ENCODE peak calls at places on chromosomes 5 and 9, in six cellular contexts. U is stimulated activated CD8-positive, alpha-beta memory T cell treated with anti-CD3 and anti-CD28 coated beads, Interleukin-12 subunit alpha, Interleukin-12 subunit beta, amount 100 ng/mL, for 1 hour; S is caudate nucleus; A is HFFc6; B is substantia nigra; H is NCI-H2227 treated with DMSO at 0.1 percent for 48 hours. Y is an unnamed sample.

GRCh38 chr9:137444106-137444790 is 3.1 kb upstream of the ENTPD8 start:
- DNase-seq in A (no peak), U (no peak), H (no peak), B (no peak), S (no peak), Y (no peak)

GRCh38 chr5:31854625-31855526 is 215.9 kb downstream of the PDZD2 start:
- DNase-seq in B (peak; percentile 68), A (no peak), H (no peak), U (no peak), S (peak; percentile 51), Y (peak; percentile 59)

GRCh38 chr5:123916331-123917121 is 404.5 kb downstream of the CSNK1G3 start:
- DNase-seq in U (no peak), A (peak; percentile 85), S (no peak), B (no peak), H (peak; percentile 6), Y (no peak)

GRCh38 chr9:135009711-135010362 is 77.6 kb upstream of the OLFM1 start:
- DNase-seq in H (no peak), B (no peak), S (no peak), U (no peak), A (no peak), Y (no peak)

GRCh38 chr5:53877243-53877642 is 316.8 kb downstream of the NDUFS4 start:
- DNase-seq in S (no peak), H (no peak), B (no peak), U (no peak), A (peak; percentile 80), Y (no peak)

GRCh38 chr5:151947924-151948323 is 23.3 kb upstream of the GLRA1 start:
- DNase-seq in S (no peak), H (no peak), B (no peak), U (no peak), A (no peak), Y (no peak)

GRCh38 chr5:112555691-112556090 is 136.6 kb upstream of the EPB41L4A start:
- DNase-seq in U (no peak), S (no peak), A (peak; percentile 71), H (no peak), B (no peak), Y (no peak)

GRCh38 chr9:114193090-114193489 is 37.8 kb downstream of the COL27A1 start:
- DNase-seq in H (no peak), S (no peak), A (no peak), U (no peak), B (no peak), Y (no peak)

GRCh38 chr5:59266410-59266809 is 627.1 kb downstream of the PDE4D start:
- DNase-seq in S (no peak), H (no peak), B (no peak), A (no peak), U (no peak), Y (no peak)

GRCh38 chr5:132627470-132627869 is 30.5 kb upstream of the IL13 start:
- DNase-seq in H (no peak), A (no peak), U (no peak), B (no peak), S (no peak), Y (no peak)

GRCh38 chr5:122163151-122164069 is 34.1 kb downstream of the ZNF474 start:
- DNase-seq in S (no peak), H (no peak), B (no peak), A (peak; percentile 87), U (no peak), Y (no peak)

GRCh38 chr9:115306860-115307259 is 188.9 kb upstream of the TNC start:
- DNase-seq in U (no peak), A (no peak), S (no peak), H (no peak), B (no peak), Y (no peak)

GRCh38 chr5:154863291-154864080 is 5.1 kb downstream of the CNOT8 start:
- DNase-seq in A (no peak), B (no peak), U (no peak), H (no peak), S (no peak), Y (no peak)

GRCh38 chr5:15752886-15753285 is 252.9 kb downstream of the FBXL7 start:
- DNase-seq in U (no peak), A (no peak), S (no peak), B (peak; percentile 6), H (no peak), Y (peak; percentile 84)

GRCh38 chr5:39217365-39218281 is 1.7 kb downstream of the FYB1 start:
- DNase-seq in S (no peak), H (peak; percentile 40), U (peak; percentile 70), B (peak; percentile 39), A (peak; percentile 74), Y (peak; percentile 72)

GRCh38 chr5:126335871-126336270 is 87.3 kb upstream of the GRAMD2B start:
- DNase-seq in H (no peak), A (no peak), B (no peak), U (no peak), S (no peak), Y (peak; percentile 20)

GRCh38 chr5:10229306-10230048 is 20.2 kb downstream of the ATPSCKMT start:
- DNase-seq in S (no peak), B (no peak), H (no peak), U (no peak), A (peak; percentile 78), Y (no peak)

GRCh38 chr5:77518304-77518703 is 26.2 kb upstream of the WDR41 start:
- DNase-seq in B (no peak), U (no peak), A (no peak), H (peak; percentile 0), S (no peak), Y (peak; percentile 44)

GRCh38 chr5:78594946-78595921 is 53.3 kb downstream of the LHFPL2 start:
- DNase-seq in U (no peak), A (peak; percentile 98), H (no peak), S (no peak), B (no peak), Y (no peak)

GRCh38 chr9:14080940-14081621 is 232.9 kb downstream of the NFIB start:
- DNase-seq in H (no peak), S (no peak), A (no peak), U (no peak), B (no peak), Y (no peak)

GRCh38 chr9:111034573-111035539 is 3.4 kb downstream of the LPAR1 start:
- DNase-seq in A (no peak), U (no peak), H (no peak), S (no peak), B (no peak), Y (no peak)

GRCh38 chr5:87340716-87341115 is 72.0 kb downstream of the CCNH start:
- DNase-seq in S (no peak), B (no peak), H (no peak), A (no peak), U (no peak), Y (no peak)

GRCh38 chr5:179765400-179765799 is 28.4 kb upstream of the LTC4S start:
- DNase-seq in U (no peak), S (no peak), H (no peak), B (no peak), A (peak; percentile 83), Y (no peak)

GRCh38 chr5:99646011-99646647 is 717.3 kb upstream of the CHD1 start:
- DNase-seq in A (no peak), U (no peak), B (no peak), H (no peak), S (no peak), Y (no peak)

GRCh38 chr5:3741372-3741770 is 145.7 kb downstream of the IRX1 start:
- DNase-seq in B (no peak), H (no peak), U (no peak), S (no peak), A (no peak), Y (no peak)

GRCh38 chr9:98536542-98537173 is 172.1 kb downstream of the GABBR2 start:
- DNase-seq in B (no peak), A (no peak), S (no peak), U (no peak), H (no peak), Y (peak; percentile 57)

GRCh38 chr9:88748566-88749238 is 213.7 kb downstream of the NXNL2 start:
- DNase-seq in H (no peak), U (no peak), A (peak; percentile 65), S (no peak), B (no peak), Y (no peak)

GRCh38 chr9:125239631-125240597 is 1.2 kb downstream of the HSPA5 start:
- DNase-seq in B (no peak), S (no peak), U (no peak), H (no peak), A (no peak), Y (no peak)

GRCh38 chr5:170411100-170411499 is 21.9 kb upstream of the KCNMB1 start:
- DNase-seq in A (no peak), U (no peak), S (no peak), H (no peak), B (no peak), Y (no peak)

GRCh38 chr5:144567416-144567770 is 396.7 kb downstream of the KCTD16 start:
- DNase-seq in A (peak; percentile 69), B (no peak), H (no peak), S (no peak), U (no peak), Y (no peak)

GRCh38 chr5:88251048-88251711 is 17.5 kb downstream of the TMEM161B start:
- DNase-seq in U (no peak), H (no peak), B (no peak), A (no peak), S (no peak), Y (no peak)

GRCh38 chr9:135066291-135066690 is 21.2 kb upstream of the OLFM1 start:
- DNase-seq in B (no peak), S (no peak), H (no peak), U (no peak), A (no peak), Y (no peak)

GRCh38 chr5:130720355-130720754 is 444.7 kb downstream of the HINT1 start:
- DNase-seq in S (no peak), A (no peak), B (no peak), U (no peak), H (no peak), Y (peak; percentile 39)

GRCh38 chr9:120439147-120439546 is 140.8 kb downstream of the CDK5RAP2 start:
- DNase-seq in A (peak; percentile 6), B (no peak), S (no peak), U (no peak), H (peak; percentile 1), Y (peak; percentile 27)

GRCh38 chr9:3951266-3951665 is 348.6 kb downstream of the GLIS3 start:
- DNase-seq in A (no peak), B (no peak), H (no peak), U (no peak), S (no peak), Y (no peak)

GRCh38 chr5:133818031-133818431 is 150.4 kb downstream of the C5orf15 start:
- DNase-seq in A (peak; percentile 4), U (no peak), S (no peak), H (no peak), B (no peak), Y (no peak)

GRCh38 chr5:175847503-175847902 is 23.9 kb upstream of the CPLX2 start:
- DNase-seq in B (no peak), H (no peak), S (no peak), A (no peak), U (no peak), Y (no peak)

GRCh38 chr5:173535166-173535975 is 81.1 kb downstream of the BOD1 start:
- DNase-seq in B (no peak), U (no peak), A (no peak), S (no peak), H (no peak), Y (no peak)

GRCh38 chr9:130869250-130869649 is 27.4 kb downstream of the QRFP start:
- DNase-seq in A (no peak), U (no peak), B (no peak), H (no peak), S (no peak), Y (no peak)

GRCh38 chr5:134994560-134995156 is 27.0 kb downstream of the CATSPER3 start:
- DNase-seq in A (no peak), B (no peak), U (no peak), H (no peak), S (no peak), Y (no peak)

Y was measured in HAP-1.